ENCODE peak calls at places on chromosomes 11 and 22, in five cellular contexts. G, X, L, K and A are unnamed samples.

GRCh38 chr11:120610101-120610500 is 98.6 kb downstream of the GRIK4 start:
- DNase-seq in G (no peak), X (no peak), L (no peak), K (no peak), A (no peak)

GRCh38 chr11:31790649-31791048 is 20.5 kb downstream of the PAX6 start:
- DNase-seq in G (no peak), X (no peak), L (no peak), K (no peak), A (no peak)

GRCh38 chr11:73951797-73952196 is 971 bp downstream of the DNAJB13 start:
- DNase-seq in G (peak), X (no peak), L (no peak), K (no peak), A (peak)

GRCh38 chr22:47456031-47456430 is 693.6 kb downstream of the TBC1D22A start:
- DNase-seq in G (no peak), X (no peak), L (no peak), K (no peak), A (no peak)

GRCh38 chr11:6297831-6298230 is 22.5 kb downstream of the CAVIN3 start:
- DNase-seq in G (peak), X (no peak), L (no peak), K (no peak), A (no peak)

GRCh38 chr11:76166314-76166713 is 40.0 kb downstream of the WNT11 start:
- DNase-seq in G (no peak), X (peak), L (no peak), K (no peak), A (no peak)

GRCh38 chr11:115984228-115984627 is 480.0 kb upstream of the CADM1 start:
- DNase-seq in G (no peak), X (no peak), L (no peak), K (no peak), A (no peak)

GRCh38 chr11:107882095-107882820 is 23.7 kb upstream of the SLC35F2 start:
- DNase-seq in G (peak), X (no peak), L (no peak), K (no peak), A (no peak)

GRCh38 chr11:58730507-58731089 is 1.1 kb downstream of the GLYAT start:
- DNase-seq in G (no peak), X (no peak), L (no peak), K (no peak), A (peak)

GRCh38 chr22:42696331-42696967 is 24.2 kb downstream of the A4GALT start:
- DNase-seq in G (no peak), X (no peak), L (no peak), K (no peak), A (no peak)

GRCh38 chr22:42699281-42699681 is 21.4 kb downstream of the A4GALT start:
- DNase-seq in G (no peak), X (no peak), L (no peak), K (no peak), A (no peak)

GRCh38 chr22:42695294-42695693 is 25.4 kb downstream of the A4GALT start:
- DNase-seq in G (no peak), X (no peak), L (no peak), K (no peak), A (no peak)

GRCh38 chr22:42699953-42700352 is 20.7 kb downstream of the A4GALT start:
- DNase-seq in G (no peak), X (no peak), L (no peak), K (no peak), A (no peak)

DNA sequence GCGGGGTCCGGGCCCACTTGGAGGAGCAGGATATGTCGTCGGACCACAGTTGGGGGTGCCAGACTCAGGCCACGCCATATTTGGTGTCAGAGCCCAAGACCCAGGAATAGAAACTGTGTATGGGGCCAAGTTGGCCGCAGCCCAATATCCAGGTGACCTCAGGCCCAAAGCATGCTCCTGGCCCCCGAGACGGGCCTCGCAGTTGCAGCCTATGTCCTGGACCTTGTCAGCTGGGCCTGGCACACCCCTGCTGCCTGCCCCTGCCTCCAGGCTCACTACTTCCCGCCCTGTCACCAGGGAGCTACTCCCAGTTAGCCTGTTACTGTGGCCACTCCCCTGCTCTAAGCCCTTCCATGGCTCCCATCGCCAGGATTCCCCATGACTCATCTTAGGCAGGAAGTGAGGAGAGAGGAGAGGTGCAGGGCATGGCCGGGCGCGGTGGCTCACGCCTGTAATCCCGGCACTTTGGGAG is 23.1 kb downstream of the A4GALT start:
- DNase-seq in G (peak), X (peak), L (no peak), K (peak), A (peak)
- H3K4me2 ChIP-seq in G (no peak), X (no peak), L (no peak), K (no peak), A (peak)

DNA sequence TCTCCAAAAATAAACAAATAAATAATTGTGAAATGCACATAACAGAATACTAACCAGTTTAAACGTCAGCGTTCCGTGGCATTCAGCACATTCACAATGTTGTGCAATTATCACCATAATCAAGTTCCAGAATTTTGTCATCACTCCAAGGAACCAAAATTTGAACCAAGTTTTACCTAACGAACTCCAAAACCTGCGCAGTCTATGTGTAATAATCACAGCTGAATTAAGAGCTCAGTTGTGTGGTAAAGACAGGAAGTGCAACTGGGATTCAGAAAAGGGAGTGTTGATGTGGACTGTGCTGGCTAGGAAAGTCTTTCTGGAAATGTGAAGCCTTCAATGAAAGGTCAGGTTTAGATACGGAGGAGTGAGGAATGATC is 5.4 kb upstream of the MCAM start:
- DNase-seq in G (peak), X (peak), L (no peak), K (peak), A (no peak)
- H3K4me2 ChIP-seq in G (peak), X (no peak), L (no peak), K (no peak), A (no peak)

GRCh38 chr22:41908409-41909289 is 6.2 kb downstream of the SHISA8 start:
- DNase-seq in G (no peak), X (no peak), L (peak), K (no peak), A (no peak)

GRCh38 chr22:41910599-41911291 is 4.1 kb downstream of the SHISA8 start:
- DNase-seq in G (peak), X (no peak), L (peak), K (peak), A (no peak)

GRCh38 chr22:41909290-41910049 is 5.4 kb downstream of the SHISA8 start:
- DNase-seq in G (no peak), X (no peak), L (peak), K (no peak), A (no peak)

GRCh38 chr22:41911292-41911611 is 3.6 kb downstream of the SHISA8 start:
- DNase-seq in G (no peak), X (no peak), L (peak), K (no peak), A (no peak)

GRCh38 chr22:41910050-41910598 is 4.8 kb downstream of the SHISA8 start:
- DNase-seq in G (no peak), X (no peak), L (peak), K (no peak), A (no peak)
- H3K4me2 ChIP-seq in G (peak), X (peak), L (peak), K (peak), A (peak)

GRCh38 chr22:31179345-31179744 is 19.4 kb downstream of the RNF185 start:
- DNase-seq in G (peak), X (peak), L (no peak), K (no peak), A (peak)
- H3K4me2 ChIP-seq in G (peak), X (no peak), L (no peak), K (no peak), A (no peak)

DNA sequence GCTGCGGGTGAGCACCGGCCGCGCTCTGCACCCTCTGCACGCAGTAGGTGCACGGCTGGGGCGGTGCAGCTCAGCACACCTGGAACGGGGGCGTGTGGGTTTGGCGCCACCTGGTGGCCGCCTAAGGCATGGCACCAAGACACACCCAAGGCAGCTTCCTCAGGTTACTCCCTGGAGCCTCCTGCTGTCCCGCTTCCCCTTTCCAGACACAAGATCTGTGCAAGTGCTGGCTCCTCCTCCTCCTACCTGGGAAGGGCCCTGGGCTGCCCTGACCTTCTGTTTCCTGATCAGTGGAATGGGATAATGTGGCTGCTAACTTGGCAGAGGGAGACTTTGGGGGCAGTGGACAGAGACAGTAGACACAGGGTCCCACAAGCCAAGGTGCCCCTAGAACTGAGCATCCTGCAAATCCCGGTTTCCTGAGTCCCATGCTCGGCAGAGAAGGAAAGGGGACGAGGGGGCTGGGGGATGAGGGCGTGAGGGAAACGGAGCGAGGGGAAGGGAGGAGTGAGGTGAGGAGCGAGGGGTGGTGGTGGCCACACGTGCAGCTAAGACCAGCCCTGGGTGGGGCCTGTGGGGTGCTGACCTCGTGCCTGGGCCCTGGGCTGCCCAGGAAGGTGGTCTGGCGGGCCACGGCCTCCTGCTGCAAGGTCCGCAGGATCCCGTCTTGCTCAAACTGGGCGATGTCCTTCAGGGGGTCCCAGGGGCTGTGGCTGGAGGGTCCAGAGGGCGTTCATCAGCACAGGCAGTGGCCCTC is 34.8 kb upstream of the CARS1 start:
- DNase-seq in G (peak), X (peak), L (peak), K (peak), A (peak)
- H3K4me2 ChIP-seq in G (no peak), X (no peak), L (no peak), K (no peak), A (no peak)

GRCh38 chr22:26681395-26681821 is 24.0 kb downstream of the MIAT start:
- DNase-seq in G (no peak), X (peak), L (peak), K (peak), A (peak)
- H3K4me2 ChIP-seq in G (no peak), X (no peak), L (peak), K (no peak), A (peak)

DNA sequence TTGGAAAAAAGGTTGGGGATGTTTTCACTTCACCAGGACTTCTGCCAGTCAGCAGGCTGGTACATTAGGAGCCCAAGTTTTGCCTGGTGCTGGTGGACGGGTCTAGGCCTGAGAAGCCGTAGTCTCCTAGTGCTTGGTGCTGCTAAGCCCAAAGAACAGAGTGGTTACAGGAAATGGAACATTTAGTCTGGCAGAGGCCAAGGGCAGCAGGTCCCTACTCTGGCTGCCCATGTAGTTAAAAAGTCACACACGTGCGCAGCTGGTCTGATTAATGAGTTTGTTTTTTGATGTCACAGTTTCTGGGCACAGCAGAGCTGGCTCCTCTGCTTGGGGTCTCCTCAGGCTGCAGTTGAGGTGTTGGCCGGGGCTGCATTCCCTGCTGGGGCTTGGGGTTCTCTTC is 20.6 kb downstream of the BCR start:
- DNase-seq in G (no peak), X (no peak), L (no peak), K (no peak), A (no peak)
- H3K4me2 ChIP-seq in G (no peak), X (no peak), L (no peak), K (no peak), A (no peak)

DNA sequence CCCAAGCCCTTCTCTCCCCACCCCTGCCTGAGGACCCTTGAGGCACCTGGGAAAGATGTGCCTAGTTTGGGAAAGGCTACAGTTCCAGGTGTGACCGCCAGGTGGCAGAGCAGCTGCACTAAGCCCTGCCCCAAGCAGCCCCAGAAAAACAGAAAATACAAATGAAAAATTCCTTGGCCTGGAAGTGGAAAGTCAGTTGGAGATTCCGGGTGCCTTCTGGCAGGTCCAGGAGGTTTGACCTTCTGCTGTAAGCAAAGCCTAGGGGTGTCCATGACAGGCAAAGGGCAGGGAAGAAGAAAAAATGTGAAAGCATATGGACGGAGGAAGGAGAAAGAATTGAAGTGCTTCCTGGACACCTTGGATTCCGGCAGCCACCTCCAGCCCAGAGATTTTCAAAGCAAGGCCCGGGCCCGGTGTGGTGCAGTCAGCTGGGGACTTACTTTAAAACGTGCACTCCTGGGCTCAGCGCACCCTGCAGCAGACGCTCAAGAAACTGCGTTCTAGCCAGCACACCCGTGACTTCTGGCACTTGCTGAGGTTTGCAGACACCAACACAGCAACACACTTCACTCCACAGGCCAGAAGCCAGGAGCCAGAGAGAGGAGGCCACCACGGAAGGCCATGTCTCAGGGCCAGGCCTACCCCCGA is 37.3 kb upstream of the SLC22A12 start:
- DNase-seq in G (peak), X (peak), L (peak), K (peak), A (peak)
- H3K4me2 ChIP-seq in G (no peak), X (no peak), L (no peak), K (no peak), A (peak)